ENCODE peak calls at places on chromosomes 5 and 9, in eight cellular contexts. K is T-helper 2 cell; N is NCI-H748 treated with DMSO at 0.1 percent for 48 hours; M is SK-N-DZ; I is naive thymus-derived CD4-positive, alpha-beta T cell; R is myocyte; P is tibial artery; X is CD8-positive, alpha-beta T cell. Q is an unnamed sample.

GRCh38 chr5:82397741-82398320 is 119.7 kb upstream of the RPS23 start:
- DNase-seq in K (no peak), N (no peak), M (no peak), I (no peak), R (no peak), P (no peak), X (no peak), Q (peak)

GRCh38 chr9:81305561-81306182 is 383.7 kb downstream of the TLE1 start:
- DNase-seq in K (no peak), N (no peak), M (no peak), I (no peak), R (no peak), P (no peak), X (no peak), Q (no peak)

GRCh38 chr9:15786616-15787015 is 233.8 kb downstream of the CCDC171 start:
- DNase-seq in K (no peak), N (no peak), M (no peak), I (no peak), R (no peak), P (no peak), X (no peak), Q (no peak)

GRCh38 chr9:95504053-95504963 is 12.5 kb downstream of the PTCH1 start:
- DNase-seq in K (no peak), N (no peak), M (no peak), I (no peak), R (no peak), P (peak), X (no peak), Q (peak)

GRCh38 chr5:93163010-93163663 is 417.9 kb downstream of the NR2F1-AS1 start:
- DNase-seq in K (no peak), N (no peak), M (no peak), I (no peak), R (peak), P (no peak), X (no peak), Q (peak)

GRCh38 chr9:108894225-108894997 is 32.3 kb downstream of the ACTL7A start:
- DNase-seq in K (no peak), N (no peak), M (no peak), I (no peak), R (no peak), P (no peak), X (no peak), Q (no peak)

GRCh38 chr5:10632110-10632903 is 68.4 kb downstream of the ANKRD33B start:
- DNase-seq in K (no peak), N (no peak), M (no peak), I (no peak), R (no peak), P (no peak), X (no peak), Q (peak)

GRCh38 chr5:107467137-107467932 is 203.4 kb downstream of the EFNA5 start:
- DNase-seq in K (no peak), N (no peak), M (no peak), I (no peak), R (no peak), P (no peak), X (no peak), Q (no peak)

GRCh38 chr5:37869221-37869620 is 29.4 kb upstream of the GDNF start:
- DNase-seq in K (no peak), N (no peak), M (no peak), I (no peak), R (no peak), P (no peak), X (no peak), Q (peak)

GRCh38 chr9:29613773-29614172 is 2040.5 kb upstream of the C9orf72 start:
- DNase-seq in K (no peak), N (no peak), M (no peak), I (no peak), R (no peak), P (no peak), X (no peak), Q (no peak)

GRCh38 chr9:87107072-87107471 is 159.8 kb upstream of the GAS1 start:
- DNase-seq in K (no peak), N (no peak), M (no peak), I (no peak), R (no peak), P (no peak), X (no peak), Q (no peak)

GRCh38 chr9:103837940-103838339 is 256.2 kb upstream of the SMC2 start:
- DNase-seq in K (no peak), N (no peak), M (no peak), I (no peak), R (no peak), P (no peak), X (no peak), Q (no peak)

GRCh38 chr9:108108802-108109448 is 619.4 kb upstream of the KLF4 start:
- DNase-seq in K (no peak), N (no peak), M (no peak), I (no peak), R (no peak), P (no peak), X (no peak), Q (no peak)

GRCh38 chr9:119701651-119702050 is 332.4 kb upstream of the BRINP1 start:
- DNase-seq in K (no peak), N (no peak), M (no peak), I (no peak), R (no peak), P (no peak), X (no peak), Q (no peak)

GRCh38 chr9:38263534-38263933 is 129.0 kb upstream of the ALDH1B1 start:
- DNase-seq in K (no peak), N (peak), M (peak), I (no peak), R (no peak), P (no peak), X (no peak), Q (peak)

GRCh38 chr5:57366744-57367143 is 115.9 kb downstream of the ACTBL2 start:
- DNase-seq in K (no peak), N (no peak), M (no peak), I (no peak), R (no peak), P (no peak), X (no peak), Q (peak)